ENCODE peak calls at places on chromosomes 4 and X, in nine cellular contexts. One of them, this sample, is unnamed.

GRCh38 chr4:2412534-2412884 is 5.9 kb downstream of the ZFYVE28 start:
- DNase-seq in PC-3: peak; percentile 54
- DNase-seq in non-pigmented ciliary epithelial cell: no peak
- DNase-seq in foreskin fibroblast: no peak
- DNase-seq in renal cortical epithelial cell: peak; percentile 31
- DNase-seq in HEK293T: no peak
- DNase-seq in stimulated activated CD4-positive, alpha-beta T cell treated with anti-CD3 and anti-CD28 coated beads, Interleukin-4, amount 100 ng/mL, for 1 hour: peak; percentile 53
- DNase-seq in ascending aorta: no peak
- DNase-seq in ovary: no peak
- DNase-seq in this sample: no peak

GRCh38 chrX:1391370-1391706 is 575 bp downstream of the SLC25A6 start:
- DNase-seq in PC-3: peak; percentile 76
- DNase-seq in non-pigmented ciliary epithelial cell: no peak
- DNase-seq in foreskin fibroblast: no peak
- DNase-seq in renal cortical epithelial cell: no peak
- DNase-seq in HEK293T: peak; percentile 90
- DNase-seq in stimulated activated CD4-positive, alpha-beta T cell treated with anti-CD3 and anti-CD28 coated beads, Interleukin-4, amount 100 ng/mL, for 1 hour: no peak
- DNase-seq in ascending aorta: peak; percentile 53
- DNase-seq in ovary: peak; percentile 96
- DNase-seq in this sample: no peak

GRCh38 chrX:15269618-15270521 is at the start of gene ASB9:
- DNase-seq in PC-3: peak; percentile 93
- DNase-seq in non-pigmented ciliary epithelial cell: no peak
- DNase-seq in foreskin fibroblast: peak; percentile 39
- DNase-seq in renal cortical epithelial cell: peak; percentile 94
- DNase-seq in HEK293T: no peak
- DNase-seq in stimulated activated CD4-positive, alpha-beta T cell treated with anti-CD3 and anti-CD28 coated beads, Interleukin-4, amount 100 ng/mL, for 1 hour: no peak
- DNase-seq in ascending aorta: no peak
- DNase-seq in ovary: no peak
- DNase-seq in this sample: peak; percentile 84

GRCh38 chrX:38154340-38154739 is 66.3 kb downstream of the SRPX start:
- DNase-seq in PC-3: no peak
- DNase-seq in non-pigmented ciliary epithelial cell: no peak
- DNase-seq in foreskin fibroblast: no peak
- DNase-seq in renal cortical epithelial cell: no peak
- DNase-seq in HEK293T: no peak
- DNase-seq in stimulated activated CD4-positive, alpha-beta T cell treated with anti-CD3 and anti-CD28 coated beads, Interleukin-4, amount 100 ng/mL, for 1 hour: no peak
- DNase-seq in ascending aorta: no peak
- DNase-seq in ovary: peak; percentile 12
- DNase-seq in this sample: no peak

GRCh38 chr4:20995591-20995990 is 295.3 kb downstream of the PACRGL start:
- DNase-seq in PC-3: no peak
- DNase-seq in non-pigmented ciliary epithelial cell: no peak
- DNase-seq in foreskin fibroblast: no peak
- DNase-seq in renal cortical epithelial cell: no peak
- DNase-seq in HEK293T: no peak
- DNase-seq in stimulated activated CD4-positive, alpha-beta T cell treated with anti-CD3 and anti-CD28 coated beads, Interleukin-4, amount 100 ng/mL, for 1 hour: no peak
- DNase-seq in ascending aorta: no peak
- DNase-seq in ovary: no peak
- DNase-seq in this sample: no peak

GRCh38 chrX:148573119-148573518 is 72.7 kb downstream of the AFF2 start:
- DNase-seq in PC-3: no peak
- DNase-seq in non-pigmented ciliary epithelial cell: no peak
- DNase-seq in foreskin fibroblast: no peak
- DNase-seq in renal cortical epithelial cell: no peak
- DNase-seq in HEK293T: no peak
- DNase-seq in stimulated activated CD4-positive, alpha-beta T cell treated with anti-CD3 and anti-CD28 coated beads, Interleukin-4, amount 100 ng/mL, for 1 hour: no peak
- DNase-seq in ascending aorta: no peak
- DNase-seq in ovary: no peak
- DNase-seq in this sample: no peak

GRCh38 chr4:165031436-165032211 is at the start of gene TRIM60:
- DNase-seq in PC-3: no peak
- DNase-seq in non-pigmented ciliary epithelial cell: no peak
- DNase-seq in foreskin fibroblast: no peak
- DNase-seq in renal cortical epithelial cell: no peak
- DNase-seq in HEK293T: no peak
- DNase-seq in stimulated activated CD4-positive, alpha-beta T cell treated with anti-CD3 and anti-CD28 coated beads, Interleukin-4, amount 100 ng/mL, for 1 hour: no peak
- DNase-seq in ascending aorta: no peak
- DNase-seq in ovary: no peak
- DNase-seq in this sample: no peak

GRCh38 chrX:331145-331771 is 12.7 kb upstream of the GTPBP6 start:
- DNase-seq in PC-3: peak; percentile 16
- DNase-seq in non-pigmented ciliary epithelial cell: no peak
- DNase-seq in foreskin fibroblast: peak; percentile 42
- DNase-seq in renal cortical epithelial cell: no peak
- DNase-seq in HEK293T: no peak
- DNase-seq in stimulated activated CD4-positive, alpha-beta T cell treated with anti-CD3 and anti-CD28 coated beads, Interleukin-4, amount 100 ng/mL, for 1 hour: no peak
- DNase-seq in ascending aorta: no peak
- DNase-seq in ovary: no peak
- DNase-seq in this sample: peak; percentile 76

GRCh38 chr4:176443117-176443516 is 123.4 kb downstream of the SPCS3 start:
- DNase-seq in PC-3: peak; percentile 89
- DNase-seq in non-pigmented ciliary epithelial cell: peak; percentile 95
- DNase-seq in foreskin fibroblast: peak; percentile 87
- DNase-seq in renal cortical epithelial cell: peak; percentile 82
- DNase-seq in HEK293T: no peak
- DNase-seq in stimulated activated CD4-positive, alpha-beta T cell treated with anti-CD3 and anti-CD28 coated beads, Interleukin-4, amount 100 ng/mL, for 1 hour: no peak
- DNase-seq in ascending aorta: no peak
- DNase-seq in ovary: no peak
- DNase-seq in this sample: no peak

GRCh38 chr4:82084747-82085146 is 289.0 kb downstream of the HNRNPD start:
- DNase-seq in PC-3: no peak
- DNase-seq in non-pigmented ciliary epithelial cell: no peak
- DNase-seq in foreskin fibroblast: no peak
- DNase-seq in renal cortical epithelial cell: no peak
- DNase-seq in HEK293T: no peak
- DNase-seq in stimulated activated CD4-positive, alpha-beta T cell treated with anti-CD3 and anti-CD28 coated beads, Interleukin-4, amount 100 ng/mL, for 1 hour: no peak
- DNase-seq in ascending aorta: no peak
- DNase-seq in ovary: no peak
- DNase-seq in this sample: no peak

GRCh38 chr4:56444719-56445118 is 8.7 kb downstream of the PAICS start:
- DNase-seq in PC-3: no peak
- DNase-seq in non-pigmented ciliary epithelial cell: no peak
- DNase-seq in foreskin fibroblast: no peak
- DNase-seq in renal cortical epithelial cell: no peak
- DNase-seq in HEK293T: no peak
- DNase-seq in stimulated activated CD4-positive, alpha-beta T cell treated with anti-CD3 and anti-CD28 coated beads, Interleukin-4, amount 100 ng/mL, for 1 hour: no peak
- DNase-seq in ascending aorta: no peak
- DNase-seq in ovary: no peak
- DNase-seq in this sample: no peak

GRCh38 chr4:95643627-95644026 is 94.9 kb upstream of the UNC5C start:
- DNase-seq in PC-3: no peak
- DNase-seq in non-pigmented ciliary epithelial cell: no peak
- DNase-seq in foreskin fibroblast: no peak
- DNase-seq in renal cortical epithelial cell: no peak
- DNase-seq in HEK293T: no peak
- DNase-seq in stimulated activated CD4-positive, alpha-beta T cell treated with anti-CD3 and anti-CD28 coated beads, Interleukin-4, amount 100 ng/mL, for 1 hour: no peak
- DNase-seq in ascending aorta: no peak
- DNase-seq in ovary: peak; percentile 12
- DNase-seq in this sample: no peak

GRCh38 chrX:43357741-43358140 is 298.4 kb upstream of the MAOA start:
- DNase-seq in PC-3: no peak
- DNase-seq in non-pigmented ciliary epithelial cell: no peak
- DNase-seq in foreskin fibroblast: no peak
- DNase-seq in renal cortical epithelial cell: peak; percentile 0
- DNase-seq in HEK293T: no peak
- DNase-seq in stimulated activated CD4-positive, alpha-beta T cell treated with anti-CD3 and anti-CD28 coated beads, Interleukin-4, amount 100 ng/mL, for 1 hour: no peak
- DNase-seq in ascending aorta: no peak
- DNase-seq in ovary: no peak
- DNase-seq in this sample: no peak

GRCh38 chr4:123444298-123444731 is 47.7 kb downstream of the SPRY1 start:
- DNase-seq in PC-3: no peak
- DNase-seq in non-pigmented ciliary epithelial cell: no peak
- DNase-seq in foreskin fibroblast: peak; percentile 71
- DNase-seq in renal cortical epithelial cell: peak; percentile 49
- DNase-seq in HEK293T: peak; percentile 21
- DNase-seq in stimulated activated CD4-positive, alpha-beta T cell treated with anti-CD3 and anti-CD28 coated beads, Interleukin-4, amount 100 ng/mL, for 1 hour: no peak
- DNase-seq in ascending aorta: no peak
- DNase-seq in ovary: peak; percentile 28
- DNase-seq in this sample: peak; percentile 72

GRCh38 chr4:38071801-38072567 is 111.8 kb downstream of the PTTG2 start:
- DNase-seq in PC-3: no peak
- DNase-seq in non-pigmented ciliary epithelial cell: no peak
- DNase-seq in foreskin fibroblast: no peak
- DNase-seq in renal cortical epithelial cell: peak; percentile 36
- DNase-seq in HEK293T: no peak
- DNase-seq in stimulated activated CD4-positive, alpha-beta T cell treated with anti-CD3 and anti-CD28 coated beads, Interleukin-4, amount 100 ng/mL, for 1 hour: no peak
- DNase-seq in ascending aorta: no peak
- DNase-seq in ovary: no peak
- DNase-seq in this sample: no peak

GRCh38 chr4:76752911-76753494 is 144.9 kb downstream of the SOWAHB start:
- DNase-seq in PC-3: peak; percentile 84
- DNase-seq in non-pigmented ciliary epithelial cell: peak; percentile 94
- DNase-seq in foreskin fibroblast: peak; percentile 99
- DNase-seq in renal cortical epithelial cell: peak; percentile 97
- DNase-seq in HEK293T: no peak
- DNase-seq in stimulated activated CD4-positive, alpha-beta T cell treated with anti-CD3 and anti-CD28 coated beads, Interleukin-4, amount 100 ng/mL, for 1 hour: no peak
- DNase-seq in ascending aorta: no peak
- DNase-seq in ovary: no peak
- DNase-seq in this sample: no peak

GRCh38 chr4:89538886-89539285 is 231.3 kb upstream of the GPRIN3 start:
- DNase-seq in PC-3: no peak
- DNase-seq in non-pigmented ciliary epithelial cell: no peak
- DNase-seq in foreskin fibroblast: no peak
- DNase-seq in renal cortical epithelial cell: no peak
- DNase-seq in HEK293T: no peak
- DNase-seq in stimulated activated CD4-positive, alpha-beta T cell treated with anti-CD3 and anti-CD28 coated beads, Interleukin-4, amount 100 ng/mL, for 1 hour: no peak
- DNase-seq in ascending aorta: no peak
- DNase-seq in ovary: no peak
- DNase-seq in this sample: no peak

GRCh38 chr4:139515531-139515958 is 40.5 kb downstream of the SETD7 start:
- DNase-seq in PC-3: no peak
- DNase-seq in non-pigmented ciliary epithelial cell: no peak
- DNase-seq in foreskin fibroblast: no peak
- DNase-seq in renal cortical epithelial cell: no peak
- DNase-seq in HEK293T: no peak
- DNase-seq in stimulated activated CD4-positive, alpha-beta T cell treated with anti-CD3 and anti-CD28 coated beads, Interleukin-4, amount 100 ng/mL, for 1 hour: no peak
- DNase-seq in ascending aorta: no peak
- DNase-seq in ovary: no peak
- DNase-seq in this sample: no peak

GRCh38 chrX:15998350-15998749 is 125.0 kb upstream of the GRPR start:
- DNase-seq in PC-3: no peak
- DNase-seq in non-pigmented ciliary epithelial cell: no peak
- DNase-seq in foreskin fibroblast: no peak
- DNase-seq in renal cortical epithelial cell: no peak
- DNase-seq in HEK293T: no peak
- DNase-seq in stimulated activated CD4-positive, alpha-beta T cell treated with anti-CD3 and anti-CD28 coated beads, Interleukin-4, amount 100 ng/mL, for 1 hour: no peak
- DNase-seq in ascending aorta: no peak
- DNase-seq in ovary: no peak
- DNase-seq in this sample: no peak

GRCh38 chr4:102525099-102525498 is 23.9 kb downstream of the NFKB1 start:
- DNase-seq in PC-3: no peak
- DNase-seq in non-pigmented ciliary epithelial cell: no peak
- DNase-seq in foreskin fibroblast: no peak
- DNase-seq in renal cortical epithelial cell: no peak
- DNase-seq in HEK293T: no peak
- DNase-seq in stimulated activated CD4-positive, alpha-beta T cell treated with anti-CD3 and anti-CD28 coated beads, Interleukin-4, amount 100 ng/mL, for 1 hour: no peak
- DNase-seq in ascending aorta: no peak
- DNase-seq in ovary: no peak
- DNase-seq in this sample: no peak

GRCh38 chr4:72112514-72113156 is 80.8 kb downstream of the NPFFR2 start:
- DNase-seq in PC-3: peak; percentile 99
- DNase-seq in non-pigmented ciliary epithelial cell: peak; percentile 86
- DNase-seq in foreskin fibroblast: no peak
- DNase-seq in renal cortical epithelial cell: peak; percentile 99
- DNase-seq in HEK293T: no peak
- DNase-seq in stimulated activated CD4-positive, alpha-beta T cell treated with anti-CD3 and anti-CD28 coated beads, Interleukin-4, amount 100 ng/mL, for 1 hour: no peak
- DNase-seq in ascending aorta: no peak
- DNase-seq in ovary: no peak
- DNase-seq in this sample: no peak

GRCh38 chrX:71493111-71493613 is 39.7 kb upstream of the OGT start:
- DNase-seq in PC-3: no peak
- DNase-seq in non-pigmented ciliary epithelial cell: no peak
- DNase-seq in foreskin fibroblast: peak; percentile 2
- DNase-seq in renal cortical epithelial cell: peak; percentile 19
- DNase-seq in HEK293T: no peak
- DNase-seq in stimulated activated CD4-positive, alpha-beta T cell treated with anti-CD3 and anti-CD28 coated beads, Interleukin-4, amount 100 ng/mL, for 1 hour: no peak
- DNase-seq in ascending aorta: no peak
- DNase-seq in ovary: peak; percentile 28
- DNase-seq in this sample: no peak